ENCODE peak calls at places on chromosomes 3 and 15, in nine cellular contexts. V, Z, L, D, K, U, E, C and G are unnamed samples.

GRCh38 chr3:191246628-191247027 is 47.6 kb downstream of the OSTN start:
- DNase-seq in D (no peak), K (no peak), L (peak), Z (no peak), E (no peak), U (no peak), V (no peak), C (no peak), G (no peak)

GRCh38 chr3:197686899-197687298 is 49.8 kb downstream of the RUBCN start:
- DNase-seq in C (no peak), K (no peak), Z (no peak), U (no peak), V (no peak), L (no peak), D (no peak), E (no peak), G (no peak)

GRCh38 chr3:108879915-108880314 is 57.3 kb downstream of the TRAT1 start:
- DNase-seq in E (no peak), C (no peak), D (no peak), V (no peak), L (no peak), Z (no peak), U (no peak), K (no peak), G (no peak)

GRCh38 chr15:58532126-58532525 is 100.3 kb downstream of the LIPC start:
- DNase-seq in V (no peak), D (no peak), C (no peak), L (no peak), Z (no peak), U (no peak), E (no peak), K (no peak), G (no peak)

GRCh38 chr15:57769266-57769665 is 62.8 kb downstream of the POLR2M start:
- DNase-seq in V (peak), D (no peak), E (peak), K (no peak), C (peak), U (no peak), Z (no peak), L (peak), G (no peak)

GRCh38 chr15:75348563-75349350 is 1.9 kb downstream of the NEIL1 start:
- DNase-seq in V (no peak), D (no peak), L (no peak), U (no peak), E (no peak), K (no peak), Z (no peak), C (no peak), G (no peak)

GRCh38 chr15:90259524-90259923 is 5.9 kb upstream of the NGRN start:
- DNase-seq in K (no peak), C (no peak), E (no peak), D (no peak), L (no peak), U (no peak), Z (peak), V (no peak), G (no peak)

GRCh38 chr15:43095708-43096347 is 10.0 kb downstream of the UBR1 start:
- DNase-seq in C (no peak), D (no peak), E (no peak), L (peak), V (no peak), U (no peak), K (no peak), Z (no peak), G (no peak)

GRCh38 chr3:64342940-64343691 is 117.8 kb upstream of the PRICKLE2 start:
- DNase-seq in U (no peak), Z (no peak), D (no peak), K (no peak), L (peak), V (no peak), E (peak), C (no peak), G (no peak)

GRCh38 chr15:40322531-40323238 is 807 bp upstream of the INAFM2 start:
- DNase-seq in U (no peak), K (no peak), L (peak), V (no peak), Z (no peak), E (no peak), D (no peak), C (no peak), G (no peak)

GRCh38 chr3:154131850-154132249 is 10.7 kb downstream of the ARHGEF26 start:
- DNase-seq in U (no peak), L (no peak), Z (no peak), D (no peak), K (no peak), V (no peak), E (no peak), C (no peak), G (no peak)

GRCh38 chr3:38149701-38150100 is 11.2 kb downstream of the MYD88 start:
- DNase-seq in L (no peak), C (no peak), D (no peak), V (no peak), Z (no peak), K (no peak), E (no peak), U (no peak), G (no peak)

GRCh38 chr3:48989796-48990635 is at the start of gene P4HTM:
- DNase-seq in K (peak), U (peak), D (peak), L (peak), E (peak), Z (peak), C (peak), V (peak), G (peak)

GRCh38 chr15:59104912-59105732 is at the start of gene CCNB2:
- DNase-seq in L (peak), E (peak), C (peak), K (peak), U (peak), Z (peak), D (peak), V (peak), G (peak)

GRCh38 chr3:106006571-106006970 is 137.8 kb upstream of the CBLB start:
- DNase-seq in D (no peak), L (no peak), E (no peak), V (no peak), C (no peak), U (no peak), K (no peak), Z (no peak), G (no peak)

GRCh38 chr15:74010929-74011540 is 16.5 kb downstream of the PML start:
- DNase-seq in K (no peak), E (peak), Z (no peak), D (no peak), C (peak), V (no peak), L (peak), U (no peak), G (no peak)

GRCh38 chr15:80240261-80240660 is 11.8 kb downstream of the CTXND1 start:
- DNase-seq in Z (no peak), E (no peak), K (no peak), V (no peak), D (no peak), L (no peak), C (no peak), U (no peak), G (no peak)

GRCh38 chr15:80241508-80241907 is 10.5 kb downstream of the CTXND1 start:
- DNase-seq in K (no peak), V (no peak), U (no peak), L (no peak), Z (no peak), E (no peak), C (no peak), D (no peak), G (no peak)

GRCh38 chr15:80246425-80246894 is 5.6 kb downstream of the CTXND1 start:
- DNase-seq in C (peak), V (no peak), U (no peak), Z (no peak), K (no peak), E (no peak), D (no peak), L (no peak), G (no peak)

GRCh38 chr15:80242802-80243201 is 9.2 kb downstream of the CTXND1 start:
- DNase-seq in V (no peak), Z (no peak), D (no peak), E (no peak), U (no peak), C (no peak), K (peak), L (no peak), G (no peak)

GRCh38 chr15:80242132-80242769 is 9.8 kb downstream of the CTXND1 start:
- DNase-seq in Z (peak), L (peak), D (no peak), E (no peak), C (no peak), U (peak), V (no peak), K (no peak), G (no peak)
- TF ChIP-seq CTCF in Z (peak), L (peak), D (no peak), E (peak), C (no peak), U (peak), V (no peak), K (peak), G (no peak)

GRCh38 chr3:115986555-115987207 is 363.4 kb downstream of the GAP43 start:
- DNase-seq in C (no peak), U (no peak), V (no peak), E (no peak), K (no peak), Z (no peak), D (no peak), L (peak), G (no peak)
- TF ChIP-seq CTCF in C (no peak), U (peak), V (no peak), E (peak), K (peak), Z (no peak), D (no peak), L (peak), G (no peak)

GRCh38 chr3:75938921-75939320 is 153.6 kb upstream of the ZNF717 start:
- DNase-seq in L (no peak), Z (no peak), D (no peak), V (no peak), C (no peak), K (no peak), U (no peak), E (no peak), G (no peak)
- TF ChIP-seq CTCF in L (no peak), Z (no peak), D (no peak), V (no peak), C (no peak), K (no peak), U (no peak), E (no peak), G (no peak)

DNA sequence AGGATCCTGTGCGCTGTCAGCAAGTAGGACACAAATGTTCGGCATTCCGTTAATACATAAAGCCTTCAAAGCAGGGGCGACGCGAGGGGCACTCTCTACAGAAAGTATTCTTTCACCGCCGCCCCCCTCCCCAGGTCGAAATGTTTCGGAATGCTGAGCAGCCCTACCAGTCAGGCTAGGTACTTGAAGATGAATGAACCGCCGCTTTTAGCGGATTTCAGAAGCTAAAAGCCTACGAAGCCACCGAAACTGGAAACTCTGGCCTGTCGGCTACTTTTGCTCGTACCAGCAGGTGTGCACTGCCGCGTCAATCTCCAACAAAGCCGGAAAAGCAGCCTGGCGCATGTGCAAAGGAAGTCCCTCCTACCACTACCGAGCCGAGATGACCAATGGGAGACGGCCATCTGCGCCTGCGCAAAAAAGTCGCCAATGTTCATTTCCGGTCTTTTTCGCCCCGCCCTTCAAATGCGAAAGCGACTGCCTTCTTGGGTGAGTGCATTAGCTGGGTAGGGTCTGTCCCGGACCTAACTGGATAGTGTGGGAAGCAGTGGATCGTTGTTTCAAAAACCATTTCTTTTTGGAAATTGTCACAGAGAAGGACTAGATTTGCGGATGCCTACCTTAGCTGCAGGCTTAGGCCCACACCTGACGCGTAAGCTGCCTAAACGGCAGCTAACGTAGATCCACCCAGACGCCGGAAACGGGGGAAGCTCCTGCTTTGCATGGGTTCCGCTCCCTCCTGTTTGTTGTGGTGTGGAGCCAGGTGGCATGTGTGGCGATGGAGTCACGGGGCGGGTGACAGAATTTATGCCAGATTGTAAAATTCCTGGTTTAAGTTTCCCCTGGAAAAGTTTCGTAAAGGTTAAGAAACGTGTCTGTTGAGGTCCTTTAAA is at the start of gene WDR5B:
- DNase-seq in K (peak), Z (peak), U (peak), C (peak), V (peak), L (peak), D (peak), E (peak), G (peak)
- TF ChIP-seq CTCF in K (no peak), Z (no peak), U (peak), C (no peak), V (peak), L (no peak), D (no peak), E (no peak), G (no peak)